ENCODE peak calls at places on chromosomes 5 and 9, in eight cellular contexts. K is coronary artery, G is transverse colon, V is pancreas, D is IMR-90, B is choroid plexus epithelial cell, F is cardiac fibroblast, P is lower lobe of right lung. H is an unnamed sample.

GRCh38 chr5:91311697-91312501 is 71.2 kb downstream of the ARRDC3 start:
- DNase-seq in K (peak), G (peak), V (no peak), D (peak), B (peak), F (peak), P (peak), H (peak)

GRCh38 chr5:32290922-32291321 is 21.8 kb downstream of the MTMR12 start:
- DNase-seq in K (no peak), G (peak), V (peak), D (no peak), B (no peak), F (no peak), P (no peak), H (no peak)

GRCh38 chr9:124182741-124183140 is 75.0 kb upstream of the NEK6 start:
- DNase-seq in K (no peak), G (no peak), V (no peak), D (no peak), B (no peak), F (no peak), P (no peak), H (no peak)

GRCh38 chr5:90709323-90710148 is 150.9 kb downstream of the ADGRV1 start:
- DNase-seq in K (no peak), G (peak), V (no peak), D (peak), B (peak), F (peak), P (no peak), H (peak)

GRCh38 chr9:129418451-129418850 is 202.4 kb downstream of the C9orf50 start:
- DNase-seq in K (no peak), G (no peak), V (no peak), D (no peak), B (no peak), F (no peak), P (no peak), H (no peak)

GRCh38 chr9:115090486-115090885 is 27.5 kb downstream of the TNC start:
- DNase-seq in K (no peak), G (no peak), V (no peak), D (no peak), B (no peak), F (no peak), P (no peak), H (no peak)

GRCh38 chr5:163434410-163434866 is 3.0 kb upstream of the CCNG1 start:
- DNase-seq in K (no peak), G (peak), V (peak), D (peak), B (peak), F (peak), P (no peak), H (peak)

GRCh38 chr9:128043467-128043868 is 23.7 kb downstream of the NAIF1 start:
- DNase-seq in K (no peak), G (no peak), V (no peak), D (no peak), B (no peak), F (no peak), P (no peak), H (no peak)

GRCh38 chr5:37735649-37736347 is 104.0 kb downstream of the GDNF start:
- DNase-seq in K (no peak), G (no peak), V (peak), D (peak), B (peak), F (peak), P (no peak), H (no peak)

GRCh38 chr9:123960366-123960765 is 30.4 kb upstream of the DENND1A start:
- DNase-seq in K (no peak), G (no peak), V (no peak), D (no peak), B (no peak), F (no peak), P (no peak), H (no peak)

GRCh38 chr9:127679506-127679905 is 27.3 kb upstream of the CFAP157 start:
- DNase-seq in K (no peak), G (no peak), V (no peak), D (no peak), B (no peak), F (no peak), P (no peak), H (no peak)

GRCh38 chr5:372911-373709 is 51.6 kb downstream of the AHRR start:
- DNase-seq in K (peak), G (no peak), V (no peak), D (no peak), B (no peak), F (no peak), P (no peak), H (no peak)

GRCh38 chr5:16518606-16519005 is 53.0 kb upstream of the ZNF622 start:
- DNase-seq in K (no peak), G (no peak), V (no peak), D (no peak), B (no peak), F (no peak), P (no peak), H (no peak)

GRCh38 chr9:135802876-135803419 is 101.0 kb downstream of the KCNT1 start:
- DNase-seq in K (no peak), G (no peak), V (peak), D (no peak), B (no peak), F (no peak), P (no peak), H (no peak)

GRCh38 chr5:110258460-110258859 is 468.0 kb downstream of the TMEM232 start:
- DNase-seq in K (no peak), G (no peak), V (no peak), D (no peak), B (peak), F (peak), P (no peak), H (no peak)

GRCh38 chr5:58450811-58451629 is 8.9 kb downstream of the PLK2 start:
- DNase-seq in K (no peak), G (no peak), V (no peak), D (peak), B (no peak), F (peak), P (no peak), H (no peak)

GRCh38 chr9:35749515-35750255 is 598 bp downstream of the RGP1 start:
- DNase-seq in K (no peak), G (peak), V (peak), D (no peak), B (no peak), F (no peak), P (peak), H (no peak)

GRCh38 chr9:128160603-128160987 is 530 bp downstream of the BBLN start:
- DNase-seq in K (no peak), G (peak), V (no peak), D (peak), B (no peak), F (no peak), P (no peak), H (no peak)

GRCh38 chr9:96129698-96130097 is 172.3 kb downstream of the HSD17B3 start:
- DNase-seq in K (no peak), G (no peak), V (no peak), D (no peak), B (no peak), F (no peak), P (no peak), H (no peak)

GRCh38 chr9:91954841-91955471 is 4.9 kb upstream of the ROR2 start:
- DNase-seq in K (no peak), G (peak), V (no peak), D (peak), B (peak), F (peak), P (no peak), H (peak)

GRCh38 chr9:2816476-2817141 is 27.3 kb downstream of the PUM3 start:
- DNase-seq in K (no peak), G (no peak), V (no peak), D (peak), B (peak), F (peak), P (no peak), H (no peak)

GRCh38 chr5:32458799-32459400 is 14.4 kb upstream of the ZFR start:
- DNase-seq in K (no peak), G (no peak), V (no peak), D (no peak), B (no peak), F (no peak), P (no peak), H (no peak)

GRCh38 chr9:123318961-123319421 is 37.0 kb upstream of the CRB2 start:
- DNase-seq in K (no peak), G (no peak), V (no peak), D (no peak), B (no peak), F (no peak), P (no peak), H (no peak)

GRCh38 chr9:112751059-112751795 is 667 bp downstream of the SNX30 start:
- DNase-seq in K (peak), G (peak), V (peak), D (peak), B (peak), F (peak), P (peak), H (peak)

GRCh38 chr5:96651047-96651446 is 11.1 kb upstream of the CAST start:
- DNase-seq in K (no peak), G (no peak), V (no peak), D (no peak), B (no peak), F (no peak), P (no peak), H (no peak)

GRCh38 chr5:140632366-140633080 is 452 bp downstream of the CD14 start:
- DNase-seq in K (peak), G (peak), V (peak), D (peak), B (peak), F (peak), P (peak), H (no peak)
- H3K4me3 ChIP-seq in K (peak), G (peak), V (peak), D (peak), B (peak), F (peak), P (peak), H (peak)

DNA sequence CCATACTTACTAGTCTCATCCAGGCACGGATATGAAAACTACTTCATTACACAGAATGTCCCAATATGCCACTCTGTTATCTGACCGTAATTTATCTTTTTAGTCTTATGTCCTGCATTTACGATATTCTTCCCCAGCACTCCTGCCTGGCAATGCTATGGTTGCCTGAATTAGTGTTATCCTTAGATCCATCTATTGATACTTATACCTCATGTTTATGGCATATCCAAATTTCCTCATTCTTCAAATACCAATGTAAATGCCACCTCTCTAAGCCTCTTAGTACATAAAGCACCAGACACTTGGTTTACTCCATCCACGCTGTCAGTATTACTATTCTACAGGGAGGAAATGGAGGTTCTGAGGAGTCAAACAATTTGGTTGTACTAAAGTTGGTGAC is 507.8 kb upstream of the NMUR2 start:
- DNase-seq in K (no peak), G (no peak), V (no peak), D (no peak), B (no peak), F (no peak), P (no peak), H (no peak)
- TF ChIP-seq CTCF in K (no peak), G (no peak), V (no peak), D (no peak), B (no peak), F (no peak), P (no peak), H (no peak)

GRCh38 chr9:137535120-137535428 is 15.1 kb downstream of the PNPLA7 start:
- DNase-seq in K (no peak), G (no peak), V (no peak), D (no peak), B (no peak), F (no peak), P (no peak), H (no peak)
- H3K4me3 ChIP-seq in K (no peak), G (no peak), V (no peak), D (no peak), B (no peak), F (no peak), P (no peak), H (no peak)

GRCh38 chr9:70618784-70619183 is 204.3 kb upstream of the KLF9 start:
- DNase-seq in K (no peak), G (no peak), V (no peak), D (no peak), B (no peak), F (no peak), P (no peak), H (no peak)
- TF ChIP-seq CTCF in K (no peak), G (no peak), V (no peak), D (no peak), B (no peak), F (no peak), P (no peak), H (no peak)

GRCh38 chr9:5633243-5633642 is 4.3 kb downstream of the RIC1 start:
- DNase-seq in K (no peak), G (no peak), V (no peak), D (peak), B (peak), F (peak), P (no peak), H (no peak)
- H3K4me3 ChIP-seq in K (no peak), G (no peak), V (no peak), D (no peak), B (no peak), F (no peak), P (no peak), H (no peak)